ENCODE peak calls at places on chromosomes 13 and 19, in eight cellular contexts. J, E, N, A, T, I, X and V are unnamed samples.

GRCh38 chr19:28582807-28583206 is 630.1 kb downstream of the UQCRFS1 start:
- DNase-seq in I (no peak), X (no peak), J (no peak), T (no peak), E (no peak), A (no peak), N (no peak), V (no peak)

GRCh38 chr19:54462713-54463530 is 656 bp downstream of the LENG9 start:
- DNase-seq in A (peak), T (peak), J (peak), N (peak), X (peak), E (no peak), I (peak), V (no peak)

GRCh38 chr13:89784161-89784809 is 1563.2 kb upstream of the MIR17HG start:
- DNase-seq in J (no peak), I (no peak), A (no peak), E (no peak), T (no peak), X (no peak), N (no peak), V (no peak)

GRCh38 chr13:40780822-40781401 is 8.5 kb upstream of the SLC25A15 start:
- DNase-seq in N (no peak), T (no peak), A (peak), X (peak), E (no peak), J (peak), I (no peak), V (no peak)

GRCh38 chr19:38691938-38692457 is 44.5 kb downstream of the ACTN4 start:
- DNase-seq in T (no peak), X (no peak), A (peak), N (no peak), I (no peak), E (peak), J (peak), V (no peak)

GRCh38 chr13:98845726-98846125 is 93.3 kb upstream of the SLC15A1 start:
- DNase-seq in E (no peak), T (no peak), A (no peak), N (no peak), J (no peak), I (no peak), X (no peak), V (no peak)

GRCh38 chr13:28321751-28322150 is 173.2 kb downstream of the FLT1 start:
- DNase-seq in A (no peak), N (no peak), I (no peak), X (no peak), J (no peak), E (no peak), T (no peak), V (no peak)

GRCh38 chr19:12668937-12669271 is 2.3 kb downstream of the WDR83 start:
- DNase-seq in N (peak), X (peak), I (peak), J (peak), T (no peak), A (peak), E (peak), V (peak)

GRCh38 chr13:37747071-37747612 is 122.4 kb downstream of the TRPC4 start:
- DNase-seq in X (no peak), A (peak), J (peak), I (no peak), N (no peak), E (peak), T (no peak), V (no peak)

GRCh38 chr13:28438598-28439334 is 56.2 kb downstream of the FLT1 start:
- DNase-seq in J (no peak), X (no peak), I (no peak), E (no peak), T (no peak), N (no peak), A (no peak), V (no peak)

GRCh38 chr13:73421310-73421912 is 362.6 kb downstream of the KLF5 start:
- DNase-seq in E (peak), N (no peak), I (no peak), J (peak), A (peak), X (no peak), T (no peak), V (no peak)

GRCh38 chr13:21703846-21704245 is 33.0 kb downstream of the FGF9 start:
- DNase-seq in I (no peak), J (no peak), N (no peak), A (no peak), T (no peak), X (no peak), E (no peak), V (no peak)

GRCh38 chr13:24911135-24911524 is 147.2 kb downstream of the RNF17 start:
- DNase-seq in X (no peak), E (peak), T (no peak), J (peak), A (peak), I (no peak), N (no peak), V (no peak)

GRCh38 chr13:73440296-73440895 is 381.6 kb downstream of the KLF5 start:
- DNase-seq in N (peak), X (peak), J (peak), T (no peak), E (no peak), A (peak), I (no peak), V (no peak)

GRCh38 chr13:32228330-32229041 is 86.7 kb downstream of the ZAR1L start:
- DNase-seq in N (no peak), A (peak), I (no peak), T (no peak), J (peak), X (peak), E (peak), V (no peak)

GRCh38 chr13:36766295-36766694 is 52.7 kb upstream of the RFXAP start:
- DNase-seq in X (no peak), T (no peak), E (peak), J (peak), I (no peak), N (no peak), A (peak), V (no peak)

GRCh38 chr13:105177265-105177900 is 1358.1 kb downstream of the EFNB2 start:
- DNase-seq in N (no peak), I (no peak), J (no peak), A (no peak), E (no peak), T (no peak), X (no peak), V (no peak)

GRCh38 chr13:78662467-78662866 is 3.5 kb upstream of the OBI1 start:
- DNase-seq in E (no peak), J (no peak), N (no peak), A (no peak), T (no peak), I (no peak), X (no peak), V (no peak)

DNA sequence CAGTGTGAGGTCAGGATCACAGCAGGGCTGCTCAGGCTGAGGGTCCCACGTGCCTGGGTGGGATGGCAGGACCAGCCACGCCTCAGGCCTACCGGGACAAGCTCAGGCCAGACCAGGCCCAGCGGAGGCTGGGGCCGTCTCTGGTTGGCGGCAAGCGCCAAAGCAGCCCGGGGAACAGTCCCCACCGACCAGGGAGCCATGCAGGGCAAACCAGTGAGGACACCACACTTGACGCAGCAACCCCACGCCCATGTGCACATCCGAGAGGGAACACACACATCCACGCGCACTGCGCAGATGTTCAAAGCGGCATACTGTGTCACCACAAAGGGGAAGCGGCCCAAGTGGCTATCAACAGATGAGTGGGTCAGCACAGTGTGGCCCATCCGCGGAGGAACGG is 15.2 kb downstream of the IZUMO4 start:
- DNase-seq in A (no peak), T (no peak), N (no peak), X (no peak), J (no peak), E (no peak), I (no peak), V (no peak)
- TF ChIP-seq CTCF in A (no peak), T (no peak), N (no peak), X (no peak), J (no peak), E (no peak), I (no peak), V (no peak)

DNA sequence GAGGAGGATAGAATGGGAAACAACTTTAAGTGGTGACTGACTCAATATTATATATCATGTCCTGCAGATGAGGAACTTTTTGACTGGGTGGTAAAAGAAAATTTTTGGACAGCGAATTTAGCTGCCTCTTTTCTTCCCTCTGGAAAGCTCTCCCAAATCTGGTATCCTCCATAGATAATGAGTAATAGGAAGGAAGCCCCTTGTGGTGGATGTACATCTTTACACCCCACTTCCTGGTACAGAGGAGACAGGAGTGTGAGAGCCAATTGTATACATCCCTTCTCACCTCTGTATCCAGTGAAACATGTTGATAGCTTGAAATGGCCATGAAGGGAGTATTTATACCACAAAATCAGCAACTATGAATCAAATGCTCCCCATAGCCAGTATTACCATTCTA is 17.2 kb upstream of the TDRD3 start:
- DNase-seq in J (no peak), I (no peak), E (no peak), X (no peak), T (no peak), N (no peak), A (no peak), V (no peak)
- TF ChIP-seq CTCF in J (peak), I (no peak), E (no peak), X (peak), T (peak), N (no peak), A (no peak), V (no peak)

GRCh38 chr19:16441661-16442071 is 30.1 kb downstream of the EPS15L1 start:
- DNase-seq in N (peak), J (no peak), E (no peak), I (no peak), X (peak), A (no peak), T (peak), V (no peak)

GRCh38 chr19:16446108-16447014 is 25.4 kb downstream of the EPS15L1 start:
- DNase-seq in E (no peak), N (no peak), J (no peak), I (no peak), T (no peak), X (no peak), A (peak), V (no peak)

GRCh38 chr19:16445238-16446107 is 26.3 kb downstream of the EPS15L1 start:
- DNase-seq in T (no peak), A (peak), X (peak), N (no peak), J (no peak), I (no peak), E (peak), V (no peak)

GRCh38 chr19:16442386-16443276 is 29.1 kb downstream of the EPS15L1 start:
- DNase-seq in J (no peak), I (no peak), X (no peak), T (no peak), E (no peak), N (no peak), A (no peak), V (no peak)

DNA sequence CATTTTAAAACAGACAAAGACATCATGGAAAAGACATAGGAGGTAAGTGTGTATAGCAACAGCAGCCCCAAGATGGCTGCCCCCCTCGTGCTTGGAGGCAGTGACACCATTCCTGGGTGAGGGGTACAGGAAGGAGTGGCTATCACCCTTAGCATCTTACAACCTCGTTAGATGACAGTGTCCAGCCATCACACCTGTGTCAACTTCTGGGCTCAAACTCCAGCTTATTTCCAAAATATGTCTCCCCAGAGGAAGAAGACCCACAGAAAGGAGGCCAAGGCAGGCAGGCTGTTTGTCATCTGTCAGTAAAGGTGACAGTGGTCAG is 27.5 kb downstream of the EPS15L1 start:
- DNase-seq in T (no peak), A (no peak), I (no peak), E (no peak), X (no peak), J (no peak), N (no peak), V (no peak)
- TF ChIP-seq CTCF in T (no peak), A (no peak), I (no peak), E (no peak), X (no peak), J (no peak), N (no peak), V (no peak)

DNA sequence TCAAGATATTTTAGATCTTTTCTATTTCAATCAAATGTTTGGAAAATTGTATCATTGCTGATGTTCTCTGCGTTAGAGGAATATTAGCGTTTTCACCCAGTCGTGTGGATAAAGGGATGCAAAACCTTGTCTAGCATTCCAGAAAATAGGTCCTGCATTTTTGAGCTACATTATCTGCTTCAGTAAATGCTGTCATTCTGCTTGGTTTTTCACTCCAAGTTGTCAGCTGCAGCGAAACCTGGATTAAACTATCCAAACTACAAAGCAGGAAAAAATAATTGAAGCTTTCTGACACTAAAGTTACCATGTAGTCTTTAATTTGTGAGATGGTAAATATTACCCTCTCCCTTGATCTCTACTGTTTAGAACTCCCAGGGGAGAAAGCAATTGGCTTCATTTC is 1795.5 kb upstream of the PRR20A start:
- DNase-seq in A (no peak), I (no peak), J (no peak), E (no peak), N (no peak), X (no peak), T (no peak), V (no peak)
- TF ChIP-seq CTCF in A (no peak), I (no peak), J (no peak), E (no peak), N (no peak), X (no peak), T (no peak), V (no peak)

GRCh38 chr19:35741216-35741541 is 1.1 kb downstream of the IGFLR1 start:
- DNase-seq in A (no peak), I (no peak), E (no peak), J (no peak), N (no peak), T (no peak), X (no peak), V (no peak)
- TF ChIP-seq CTCF in A (no peak), I (no peak), E (no peak), J (no peak), N (peak), T (peak), X (no peak), V (no peak)

GRCh38 chr19:49676690-49677231 is 310 bp upstream of the PRMT1 start:
- DNase-seq in A (peak), J (peak), X (peak), T (peak), E (peak), N (peak), I (peak), V (peak)
- TF ChIP-seq CTCF in A (no peak), J (no peak), X (no peak), T (no peak), E (no peak), N (no peak), I (no peak), V (no peak)

GRCh38 chr19:13953021-13953531 is 767 bp downstream of the DCAF15 start:
- DNase-seq in N (no peak), A (peak), I (peak), E (no peak), T (no peak), J (peak), X (no peak), V (no peak)
- TF ChIP-seq CTCF in N (no peak), A (peak), I (no peak), E (no peak), T (no peak), J (no peak), X (no peak), V (no peak)

GRCh38 chr13:94416454-94417080 is 62.9 kb downstream of the DCT start:
- DNase-seq in N (peak), I (no peak), J (peak), A (no peak), E (peak), X (peak), T (peak), V (no peak)
- TF ChIP-seq CTCF in N (peak), I (no peak), J (peak), A (peak), E (peak), X (peak), T (peak), V (no peak)

DNA sequence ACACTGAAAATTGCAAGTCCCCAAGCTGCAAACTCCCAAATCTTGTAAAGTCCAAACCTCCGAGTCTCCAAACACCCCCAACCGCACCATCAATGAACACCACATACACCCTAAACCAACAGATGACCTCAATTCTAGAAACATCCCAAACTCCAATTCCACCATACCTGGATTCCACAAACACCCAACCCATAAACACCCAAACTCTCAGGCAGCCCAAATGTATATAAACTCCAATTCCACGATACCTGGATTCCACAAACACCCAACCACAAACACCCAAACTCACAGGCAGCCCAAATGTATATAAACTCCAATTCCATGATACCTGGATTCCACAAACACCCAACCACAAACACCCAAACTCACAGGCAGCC is 470 bp downstream of the C3 start:
- DNase-seq in E (no peak), A (no peak), J (no peak), T (no peak), X (no peak), N (no peak), I (no peak), V (no peak)
- TF ChIP-seq CTCF in E (no peak), A (no peak), J (no peak), T (no peak), X (no peak), N (no peak), I (no peak), V (no peak)

GRCh38 chr13:110323172-110323851 is 16.2 kb downstream of the COL4A2 start:
- DNase-seq in X (no peak), E (peak), J (no peak), A (peak), I (no peak), N (no peak), T (no peak), V (no peak)
- TF ChIP-seq CTCF in X (no peak), E (peak), J (peak), A (peak), I (no peak), N (no peak), T (no peak), V (no peak)